ENCODE peak calls at places on chromosomes 16 and 17, in eight cellular contexts. One of them, this sample, is unnamed.

GRCh38 chr17:19867094-19867653 is 562 bp downstream of the ULK2 start:
- DNase-seq in AG09309: peak
- DNase-seq in foreskin fibroblast: peak
- DNase-seq in DND-41: no peak
- DNase-seq in uterus: peak
- DNase-seq in mucosa of descending colon: peak
- DNase-seq in brain microvascular endothelial cell: peak
- DNase-seq in CD8-positive, alpha-beta T cell: peak
- DNase-seq in this sample: peak

GRCh38 chr16:57510016-57510871 is 24.0 kb upstream of the DOK4 start:
- DNase-seq in AG09309: no peak
- DNase-seq in foreskin fibroblast: no peak
- DNase-seq in DND-41: no peak
- DNase-seq in uterus: no peak
- DNase-seq in mucosa of descending colon: no peak
- DNase-seq in brain microvascular endothelial cell: no peak
- DNase-seq in CD8-positive, alpha-beta T cell: no peak
- DNase-seq in this sample: no peak

GRCh38 chr16:89122322-89122831 is 28.7 kb downstream of the ACSF3 start:
- DNase-seq in AG09309: no peak
- DNase-seq in foreskin fibroblast: no peak
- DNase-seq in DND-41: no peak
- DNase-seq in uterus: no peak
- DNase-seq in mucosa of descending colon: peak
- DNase-seq in brain microvascular endothelial cell: no peak
- DNase-seq in CD8-positive, alpha-beta T cell: peak
- DNase-seq in this sample: no peak

GRCh38 chr17:78834571-78834970 is 6.0 kb downstream of the USP36 start:
- DNase-seq in AG09309: no peak
- DNase-seq in foreskin fibroblast: no peak
- DNase-seq in DND-41: no peak
- DNase-seq in uterus: no peak
- DNase-seq in mucosa of descending colon: no peak
- DNase-seq in brain microvascular endothelial cell: no peak
- DNase-seq in CD8-positive, alpha-beta T cell: no peak
- DNase-seq in this sample: no peak

GRCh38 chr17:50627782-50628601 is 6.7 kb upstream of the ABCC3 start:
- DNase-seq in AG09309: no peak
- DNase-seq in foreskin fibroblast: no peak
- DNase-seq in DND-41: no peak
- DNase-seq in uterus: no peak
- DNase-seq in mucosa of descending colon: peak
- DNase-seq in brain microvascular endothelial cell: no peak
- DNase-seq in CD8-positive, alpha-beta T cell: no peak
- DNase-seq in this sample: no peak

GRCh38 chr17:56870163-56870651 is 36.3 kb downstream of the DGKE start:
- DNase-seq in AG09309: no peak
- DNase-seq in foreskin fibroblast: no peak
- DNase-seq in DND-41: no peak
- DNase-seq in uterus: no peak
- DNase-seq in mucosa of descending colon: no peak
- DNase-seq in brain microvascular endothelial cell: no peak
- DNase-seq in CD8-positive, alpha-beta T cell: no peak
- DNase-seq in this sample: no peak

GRCh38 chr17:72659811-72660210 is 432.7 kb downstream of the SLC39A11 start:
- DNase-seq in AG09309: no peak
- DNase-seq in foreskin fibroblast: no peak
- DNase-seq in DND-41: no peak
- DNase-seq in uterus: no peak
- DNase-seq in mucosa of descending colon: no peak
- DNase-seq in brain microvascular endothelial cell: no peak
- DNase-seq in CD8-positive, alpha-beta T cell: no peak
- DNase-seq in this sample: no peak

GRCh38 chr17:28042721-28043291 is 329 bp downstream of the NLK start:
- DNase-seq in AG09309: no peak
- DNase-seq in foreskin fibroblast: no peak
- DNase-seq in DND-41: no peak
- DNase-seq in uterus: no peak
- DNase-seq in mucosa of descending colon: no peak
- DNase-seq in brain microvascular endothelial cell: no peak
- DNase-seq in CD8-positive, alpha-beta T cell: no peak
- DNase-seq in this sample: no peak

GRCh38 chr17:16419929-16420271 is 4.5 kb downstream of the TRPV2 start:
- DNase-seq in AG09309: no peak
- DNase-seq in foreskin fibroblast: peak
- DNase-seq in DND-41: no peak
- DNase-seq in uterus: no peak
- DNase-seq in mucosa of descending colon: no peak
- DNase-seq in brain microvascular endothelial cell: peak
- DNase-seq in CD8-positive, alpha-beta T cell: peak
- DNase-seq in this sample: no peak

GRCh38 chr17:73138541-73139138 is 26.2 kb upstream of the SSTR2 start:
- DNase-seq in AG09309: no peak
- DNase-seq in foreskin fibroblast: no peak
- DNase-seq in DND-41: no peak
- DNase-seq in uterus: no peak
- DNase-seq in mucosa of descending colon: no peak
- DNase-seq in brain microvascular endothelial cell: no peak
- DNase-seq in CD8-positive, alpha-beta T cell: no peak
- DNase-seq in this sample: no peak

GRCh38 chr17:44004761-44005526 is 522 bp downstream of the NAGS start:
- DNase-seq in AG09309: no peak
- DNase-seq in foreskin fibroblast: peak
- DNase-seq in DND-41: no peak
- DNase-seq in uterus: peak
- DNase-seq in mucosa of descending colon: peak
- DNase-seq in brain microvascular endothelial cell: no peak
- DNase-seq in CD8-positive, alpha-beta T cell: peak
- DNase-seq in this sample: no peak

GRCh38 chr16:57539072-57539796 is 2.9 kb upstream of the CCDC102A start:
- DNase-seq in AG09309: no peak
- DNase-seq in foreskin fibroblast: no peak
- DNase-seq in DND-41: no peak
- DNase-seq in uterus: no peak
- DNase-seq in mucosa of descending colon: no peak
- DNase-seq in brain microvascular endothelial cell: no peak
- DNase-seq in CD8-positive, alpha-beta T cell: no peak
- DNase-seq in this sample: no peak

GRCh38 chr17:82765357-82765756 is 13.5 kb downstream of the TBCD start:
- DNase-seq in AG09309: no peak
- DNase-seq in foreskin fibroblast: no peak
- DNase-seq in DND-41: no peak
- DNase-seq in uterus: no peak
- DNase-seq in mucosa of descending colon: no peak
- DNase-seq in brain microvascular endothelial cell: no peak
- DNase-seq in CD8-positive, alpha-beta T cell: no peak
- DNase-seq in this sample: no peak

GRCh38 chr17:17147821-17148220 is 58.3 kb downstream of the PLD6 start:
- DNase-seq in AG09309: no peak
- DNase-seq in foreskin fibroblast: peak
- DNase-seq in DND-41: no peak
- DNase-seq in uterus: no peak
- DNase-seq in mucosa of descending colon: no peak
- DNase-seq in brain microvascular endothelial cell: no peak
- DNase-seq in CD8-positive, alpha-beta T cell: no peak
- DNase-seq in this sample: no peak

GRCh38 chr17:40068917-40069750 is 6.4 kb downstream of the THRA start:
- DNase-seq in AG09309: peak
- DNase-seq in foreskin fibroblast: peak
- DNase-seq in DND-41: peak
- DNase-seq in uterus: peak
- DNase-seq in mucosa of descending colon: peak
- DNase-seq in brain microvascular endothelial cell: peak
- DNase-seq in CD8-positive, alpha-beta T cell: peak
- DNase-seq in this sample: peak

GRCh38 chr17:35291802-35292201 is 48.9 kb downstream of the SLFN5 start:
- DNase-seq in AG09309: peak
- DNase-seq in foreskin fibroblast: peak
- DNase-seq in DND-41: no peak
- DNase-seq in uterus: no peak
- DNase-seq in mucosa of descending colon: no peak
- DNase-seq in brain microvascular endothelial cell: peak
- DNase-seq in CD8-positive, alpha-beta T cell: no peak
- DNase-seq in this sample: peak

GRCh38 chr17:78915872-78916632 is 9.1 kb downstream of the TIMP2 start:
- DNase-seq in AG09309: no peak
- DNase-seq in foreskin fibroblast: peak
- DNase-seq in DND-41: no peak
- DNase-seq in uterus: no peak
- DNase-seq in mucosa of descending colon: peak
- DNase-seq in brain microvascular endothelial cell: no peak
- DNase-seq in CD8-positive, alpha-beta T cell: no peak
- DNase-seq in this sample: peak

GRCh38 chr16:49003022-49003421 is 278.6 kb downstream of the CBLN1 start:
- DNase-seq in AG09309: no peak
- DNase-seq in foreskin fibroblast: no peak
- DNase-seq in DND-41: no peak
- DNase-seq in uterus: no peak
- DNase-seq in mucosa of descending colon: no peak
- DNase-seq in brain microvascular endothelial cell: no peak
- DNase-seq in CD8-positive, alpha-beta T cell: no peak
- DNase-seq in this sample: no peak

GRCh38 chr17:15454328-15454727 is 13.1 kb downstream of the CDRT4 start:
- DNase-seq in AG09309: no peak
- DNase-seq in foreskin fibroblast: no peak
- DNase-seq in DND-41: no peak
- DNase-seq in uterus: no peak
- DNase-seq in mucosa of descending colon: no peak
- DNase-seq in brain microvascular endothelial cell: no peak
- DNase-seq in CD8-positive, alpha-beta T cell: no peak
- DNase-seq in this sample: no peak

GRCh38 chr16:87853411-87854052 is 15.8 kb downstream of the SLC7A5 start:
- DNase-seq in AG09309: peak
- DNase-seq in foreskin fibroblast: peak
- DNase-seq in DND-41: peak
- DNase-seq in uterus: peak
- DNase-seq in mucosa of descending colon: peak
- DNase-seq in brain microvascular endothelial cell: peak
- DNase-seq in CD8-positive, alpha-beta T cell: peak
- DNase-seq in this sample: peak

GRCh38 chr17:7484964-7485377 is 805 bp downstream of the POLR2A start:
- DNase-seq in AG09309: no peak
- DNase-seq in foreskin fibroblast: no peak
- DNase-seq in DND-41: no peak
- DNase-seq in uterus: no peak
- DNase-seq in mucosa of descending colon: no peak
- DNase-seq in brain microvascular endothelial cell: no peak
- DNase-seq in CD8-positive, alpha-beta T cell: no peak
- DNase-seq in this sample: no peak

GRCh38 chr16:83345846-83346245 is 461.9 kb upstream of the HSBP1 start:
- DNase-seq in AG09309: no peak
- DNase-seq in foreskin fibroblast: no peak
- DNase-seq in DND-41: no peak
- DNase-seq in uterus: no peak
- DNase-seq in mucosa of descending colon: no peak
- DNase-seq in brain microvascular endothelial cell: no peak
- DNase-seq in CD8-positive, alpha-beta T cell: no peak
- DNase-seq in this sample: no peak

GRCh38 chr17:40451420-40451819 is 8.2 kb downstream of the IGFBP4 start:
- DNase-seq in AG09309: peak
- DNase-seq in foreskin fibroblast: peak
- DNase-seq in DND-41: no peak
- DNase-seq in uterus: peak
- DNase-seq in mucosa of descending colon: no peak
- DNase-seq in brain microvascular endothelial cell: no peak
- DNase-seq in CD8-positive, alpha-beta T cell: no peak
- DNase-seq in this sample: no peak

GRCh38 chr17:19753661-19754463 is 5.8 kb upstream of the ALDH3A1 start:
- DNase-seq in AG09309: no peak
- DNase-seq in foreskin fibroblast: no peak
- DNase-seq in DND-41: no peak
- DNase-seq in uterus: no peak
- DNase-seq in mucosa of descending colon: peak
- DNase-seq in brain microvascular endothelial cell: no peak
- DNase-seq in CD8-positive, alpha-beta T cell: no peak
- DNase-seq in this sample: no peak

GRCh38 chr16:23398987-23399805 is 53.8 kb downstream of the COG7 start:
- DNase-seq in AG09309: no peak
- DNase-seq in foreskin fibroblast: no peak
- DNase-seq in DND-41: no peak
- DNase-seq in uterus: no peak
- DNase-seq in mucosa of descending colon: no peak
- DNase-seq in brain microvascular endothelial cell: no peak
- DNase-seq in CD8-positive, alpha-beta T cell: no peak
- DNase-seq in this sample: no peak
- TF ChIP-seq CTCF in AG09309: no peak
- TF ChIP-seq CTCF in foreskin fibroblast: no peak
- TF ChIP-seq CTCF in DND-41: no peak
- TF ChIP-seq CTCF in uterus: no peak
- TF ChIP-seq CTCF in mucosa of descending colon: no peak
- TF ChIP-seq CTCF in brain microvascular endothelial cell: no peak
- TF ChIP-seq CTCF in CD8-positive, alpha-beta T cell: no peak
- TF ChIP-seq CTCF in this sample: peak

DNA sequence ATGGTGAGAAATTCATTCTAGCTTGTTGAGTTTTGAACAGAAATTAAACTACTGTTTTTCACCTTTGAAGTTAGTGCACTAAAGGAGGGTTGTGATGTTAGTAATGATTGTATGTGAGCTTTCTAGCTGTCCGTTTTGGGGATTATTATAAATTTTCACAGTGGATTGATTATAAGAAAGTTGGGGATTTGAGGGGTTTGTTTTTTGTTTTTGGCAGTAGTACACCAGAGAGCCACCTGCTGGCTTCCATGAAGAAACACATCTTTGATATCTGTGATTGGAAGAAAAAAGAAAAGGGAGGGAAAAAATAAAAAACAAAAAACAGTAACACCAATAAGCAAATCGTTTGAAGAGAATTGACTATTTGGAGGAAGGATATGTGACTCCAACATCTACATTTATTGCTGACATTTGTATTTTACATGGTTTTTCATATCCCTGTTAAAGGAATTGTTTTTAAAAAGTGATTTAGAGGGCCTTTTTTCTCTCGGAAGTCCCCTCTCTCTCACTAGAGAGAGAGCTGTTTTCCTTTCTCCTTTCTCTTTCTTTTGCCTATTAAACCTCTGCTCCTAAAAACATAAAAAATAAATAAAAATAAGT is 1469.5 kb upstream of the GOT2 start:
- DNase-seq in AG09309: no peak
- DNase-seq in foreskin fibroblast: peak
- DNase-seq in DND-41: no peak
- DNase-seq in uterus: no peak
- DNase-seq in mucosa of descending colon: no peak
- DNase-seq in brain microvascular endothelial cell: no peak
- DNase-seq in CD8-positive, alpha-beta T cell: no peak
- DNase-seq in this sample: peak
- TF ChIP-seq CTCF in AG09309: peak
- TF ChIP-seq CTCF in foreskin fibroblast: peak
- TF ChIP-seq CTCF in DND-41: peak
- TF ChIP-seq CTCF in uterus: peak
- TF ChIP-seq CTCF in mucosa of descending colon: no peak
- TF ChIP-seq CTCF in brain microvascular endothelial cell: peak
- TF ChIP-seq CTCF in CD8-positive, alpha-beta T cell: no peak
- TF ChIP-seq CTCF in this sample: peak

GRCh38 chr16:53495325-53495724 is 7.7 kb downstream of the AKTIP start:
- DNase-seq in AG09309: no peak
- DNase-seq in foreskin fibroblast: no peak
- DNase-seq in DND-41: no peak
- DNase-seq in uterus: no peak
- DNase-seq in mucosa of descending colon: no peak
- DNase-seq in brain microvascular endothelial cell: no peak
- DNase-seq in CD8-positive, alpha-beta T cell: no peak
- DNase-seq in this sample: no peak
- TF ChIP-seq CTCF in AG09309: no peak
- TF ChIP-seq CTCF in foreskin fibroblast: peak
- TF ChIP-seq CTCF in DND-41: no peak
- TF ChIP-seq CTCF in uterus: no peak
- TF ChIP-seq CTCF in mucosa of descending colon: no peak
- TF ChIP-seq CTCF in brain microvascular endothelial cell: peak
- TF ChIP-seq CTCF in CD8-positive, alpha-beta T cell: no peak
- TF ChIP-seq CTCF in this sample: peak

GRCh38 chr16:22898874-22899348 is 84.9 kb downstream of the HS3ST2 start:
- DNase-seq in AG09309: peak
- DNase-seq in foreskin fibroblast: peak
- DNase-seq in DND-41: peak
- DNase-seq in uterus: peak
- DNase-seq in mucosa of descending colon: peak
- DNase-seq in brain microvascular endothelial cell: peak
- DNase-seq in CD8-positive, alpha-beta T cell: peak
- DNase-seq in this sample: peak
- TF ChIP-seq CTCF in AG09309: peak
- TF ChIP-seq CTCF in foreskin fibroblast: peak
- TF ChIP-seq CTCF in DND-41: peak
- TF ChIP-seq CTCF in uterus: peak
- TF ChIP-seq CTCF in mucosa of descending colon: peak
- TF ChIP-seq CTCF in brain microvascular endothelial cell: peak
- TF ChIP-seq CTCF in CD8-positive, alpha-beta T cell: no peak
- TF ChIP-seq CTCF in this sample: peak

This sample was measured in HFFc6.